ENCODE peak calls at places on chromosomes 6 and 20, in six cellular contexts. X is globus pallidus, G is SK-N-SH, M is ELF-1, N is A549, K is psoas muscle. W is an unnamed sample.
A peak's percentile ranks its signal among the peaks of the same experiment; 100 is the strongest.

GRCh38 chr6:74939309-74939708 is 266.5 kb downstream of the COL12A1 start:
- DNase-seq in N (peak; percentile 1), K (no peak), M (no peak), X (no peak), G (no peak), W (no peak)

GRCh38 chr20:4065405-4065841 is 50.1 kb upstream of the RNF24 start:
- DNase-seq in N (no peak), K (no peak), G (no peak), M (no peak), X (no peak), W (no peak)

GRCh38 chr6:107318100-107318736 is 141.1 kb downstream of the PDSS2 start:
- DNase-seq in M (peak; percentile 63), N (peak; percentile 52), X (peak; percentile 63), K (peak; percentile 32), G (peak; percentile 64), W (peak; percentile 53)

GRCh38 chr20:15446373-15446772 is 1109.0 kb upstream of the FLRT3 start:
- DNase-seq in M (no peak), K (peak; percentile 22), X (no peak), G (no peak), N (no peak), W (no peak)

GRCh38 chr6:158076548-158076947 is 91.5 kb downstream of the SERAC1 start:
- DNase-seq in M (no peak), N (no peak), G (no peak), X (no peak), K (no peak), W (no peak)

GRCh38 chr20:63567382-63568169 is 6.5 kb downstream of the HELZ2 start:
- DNase-seq in N (no peak), K (peak; percentile 51), G (no peak), M (no peak), X (peak; percentile 43), W (peak; percentile 18)

GRCh38 chr20:46642265-46642942 is 8.9 kb downstream of the SLC13A3 start:
- DNase-seq in K (no peak), X (no peak), M (no peak), N (no peak), G (no peak), W (no peak)

GRCh38 chr6:13600036-13600435 is 15.1 kb upstream of the NOL7 start:
- DNase-seq in N (no peak), X (no peak), M (no peak), G (no peak), K (no peak), W (no peak)

GRCh38 chr6:3230275-3231212 is 3.1 kb upstream of the TUBB2B start:
- DNase-seq in K (no peak), N (no peak), G (peak; percentile 70), M (no peak), X (peak; percentile 66), W (peak; percentile 61)

GRCh38 chr20:25025091-25025861 is 32.7 kb downstream of the ACSS1 start:
- DNase-seq in M (no peak), N (no peak), G (no peak), K (no peak), X (no peak), W (no peak)

GRCh38 chr20:33443006-33443511 is 504 bp downstream of the SNTA1 start:
- DNase-seq in K (peak; percentile 43), X (no peak), N (no peak), M (no peak), G (no peak), W (no peak)

GRCh38 chr6:10837009-10837691 is 1.2 kb downstream of the MAK start:
- DNase-seq in M (peak; percentile 47), K (peak; percentile 16), G (peak; percentile 58), X (peak; percentile 19), N (no peak), W (peak; percentile 26)

W was measured in midbrain.